ENCODE peak calls at places on chromosomes 13 and 19, in four cellular contexts. I is cardiac muscle cell, C is Peyer's patch, X is H1. V is an unnamed sample.

GRCh38 chr19:15231256-15231655 is 992 bp downstream of the EPHX3 start:
- DNase-seq in I (no peak), C (no peak), X (no peak), V (no peak)

GRCh38 chr13:20441879-20442278 is 83.8 kb downstream of the CRYL1 start:
- DNase-seq in C (no peak), I (no peak), X (no peak), V (no peak)

GRCh38 chr13:98942997-98943396 is 34.9 kb downstream of the DOCK9 start:
- DNase-seq in X (no peak), I (no peak), C (no peak), V (peak; percentile 62)

GRCh38 chr13:26482451-26483197 is 74.9 kb upstream of the WASF3 start:
- DNase-seq in I (peak; percentile 68), X (peak; percentile 83), C (peak; percentile 61), V (no peak)

GRCh38 chr13:81770868-81771505 is 1430.1 kb upstream of the SPRY2 start:
- DNase-seq in C (no peak), X (no peak), I (no peak), V (no peak)

GRCh38 chr13:78662467-78662866 is 3.5 kb upstream of the OBI1 start:
- DNase-seq in X (no peak), I (no peak), C (no peak), V (no peak)

GRCh38 chr13:77429320-77430142 is 102.6 kb upstream of the MYCBP2 start:
- DNase-seq in X (no peak), C (no peak), I (no peak), V (peak; percentile 1)

GRCh38 chr13:112885782-112886268 is 83.2 kb upstream of the MCF2L start:
- DNase-seq in I (peak; percentile 95), X (peak; percentile 84), C (no peak), V (peak; percentile 70)

GRCh38 chr13:36882829-36883390 is 37.1 kb downstream of the SMAD9 start:
- DNase-seq in C (no peak), X (no peak), I (no peak), V (no peak)

GRCh38 chr19:5093297-5093858 is 124.5 kb downstream of the KDM4B start:
- DNase-seq in X (no peak), C (no peak), I (no peak), V (no peak)

GRCh38 chr13:43664700-43665191 is 122.0 kb downstream of the ENOX1 start:
- DNase-seq in X (no peak), I (peak; percentile 18), C (no peak), V (peak; percentile 65)

GRCh38 chr13:37565425-37565824 is 33.1 kb downstream of the POSTN start:
- DNase-seq in I (no peak), C (no peak), X (no peak), V (no peak)

GRCh38 chr19:16349551-16350171 is 25.0 kb downstream of the KLF2 start:
- DNase-seq in C (no peak), X (no peak), I (no peak), V (no peak)

GRCh38 chr13:50094615-50095293 is 79.5 kb downstream of the KCNRG start:
- DNase-seq in I (no peak), C (no peak), X (no peak), V (no peak)

GRCh38 chr13:97445504-97446187 is 11.7 kb downstream of the RAP2A start:
- DNase-seq in I (no peak), X (no peak), C (no peak), V (no peak)

GRCh38 chr13:35005051-35005450 is 63.0 kb downstream of the NBEA start:
- DNase-seq in X (no peak), I (no peak), C (no peak), V (no peak)

GRCh38 chr13:94210826-94211225 is 268.7 kb downstream of the DCT start:
- DNase-seq in X (no peak), I (no peak), C (no peak), V (no peak)

GRCh38 chr19:31340059-31341025 is 8.9 kb downstream of the TSHZ3 start:
- DNase-seq in X (peak; percentile 45), C (no peak), I (no peak), V (no peak)

GRCh38 chr19:38956264-38956663 is 19.3 kb downstream of the FBXO17 start:
- DNase-seq in I (no peak), X (no peak), C (no peak), V (no peak)

GRCh38 chr13:50646070-50646469 is 197.4 kb downstream of the DLEU7 start:
- DNase-seq in I (no peak), C (no peak), X (no peak), V (peak; percentile 7)

GRCh38 chr13:44421853-44422525 is 48.4 kb downstream of the SERP2 start:
- DNase-seq in I (no peak), X (no peak), C (no peak), V (no peak)

GRCh38 chr19:46984077-46985010 is 35.3 kb upstream of the NPAS1 start:
- DNase-seq in X (no peak), C (no peak), I (peak; percentile 81), V (no peak)

GRCh38 chr13:45989607-45990006 is 62.9 kb downstream of the ZC3H13 start:
- DNase-seq in X (no peak), I (no peak), C (no peak), V (no peak)

GRCh38 chr19:41793414-41793727 is 3.0 kb upstream of the CEACAM3 start:
- DNase-seq in I (no peak), X (no peak), C (no peak), V (no peak)
- H3K4me3 ChIP-seq in I (no peak overlapping the region), X (no peak overlapping the region), C (no peak overlapping the region), V (no peak overlapping the region)

DNA sequence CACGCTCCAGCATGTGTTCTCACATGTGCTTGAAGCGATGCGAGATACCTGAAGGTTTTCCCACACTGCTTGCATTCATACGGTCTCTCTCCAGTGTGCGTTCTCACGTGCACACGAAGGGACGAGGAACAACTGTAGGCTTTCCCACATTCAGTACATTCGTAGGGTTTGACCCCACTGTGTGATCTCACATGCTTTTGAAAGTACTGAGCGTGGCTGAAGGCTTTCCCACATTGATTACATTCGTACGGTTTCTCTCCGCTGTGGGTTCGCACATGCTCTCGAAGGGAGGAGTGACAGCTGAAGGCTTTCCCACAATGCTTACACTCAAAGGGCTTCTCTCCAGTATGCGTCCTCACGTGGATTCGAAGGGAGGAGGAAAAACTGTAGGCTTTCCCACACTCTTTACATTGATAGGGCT is 11.3 kb downstream of the ZNF77 start:
- DNase-seq in I (no peak), C (no peak), X (no peak), V (no peak)
- H3K9me3 ChIP-seq in I (peaks cover 5% of the 10 kb centered on the region), C (no peaks in the 10 kb centered on the region), X (peaks cover 57% of the 10 kb centered on the region), V (peaks cover 32% of the 10 kb centered on the region)

DNA sequence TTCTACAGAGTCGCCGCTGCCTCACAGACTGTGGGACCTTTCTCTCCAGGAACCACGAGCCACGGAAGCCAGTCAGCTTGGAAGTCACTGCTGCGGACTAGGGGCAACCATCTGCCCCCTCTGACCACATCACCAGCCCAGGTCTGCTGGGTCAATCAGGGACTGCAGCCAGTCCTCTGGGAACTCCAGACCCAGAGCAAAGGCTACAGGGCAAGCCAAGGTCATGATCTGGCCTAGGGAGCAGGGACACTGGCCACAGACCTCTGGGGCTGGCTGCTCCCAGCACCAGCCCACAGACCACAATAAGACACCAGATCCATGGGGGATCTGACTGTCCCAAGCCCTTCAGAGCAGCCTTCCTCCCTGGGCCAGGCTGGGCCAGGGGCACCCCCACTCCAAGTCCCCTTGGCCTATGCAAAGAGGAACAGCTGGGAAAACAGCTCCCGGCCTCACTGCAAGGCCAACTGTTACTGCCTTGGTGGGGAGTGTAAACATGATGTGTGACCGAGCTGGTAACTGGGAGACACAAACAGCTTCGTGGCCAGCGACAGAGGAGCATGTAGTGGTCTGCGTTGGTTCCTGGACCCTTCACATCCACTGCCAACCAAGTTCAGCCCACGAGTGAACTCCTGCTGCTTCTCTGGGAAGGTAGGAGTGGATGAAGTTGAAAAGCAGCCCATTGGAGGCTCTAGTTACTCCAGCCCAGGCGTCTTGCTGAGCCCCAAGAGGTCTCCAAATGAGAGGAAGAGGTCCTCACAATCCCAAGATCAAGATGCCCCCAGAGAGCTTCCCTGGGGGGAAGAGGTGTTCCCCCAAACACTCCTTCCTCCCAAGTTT is 1.5 kb downstream of the AKT2 start:
- DNase-seq in C (no peak), X (no peak), I (no peak), V (no peak)
- H3K4me1 ChIP-seq in C (peaks cover 31% of the 10 kb centered on the region), X (no peaks in the 10 kb centered on the region), I (peaks cover 29% of the 10 kb centered on the region), V (peaks cover 12% of the 10 kb centered on the region)

DNA sequence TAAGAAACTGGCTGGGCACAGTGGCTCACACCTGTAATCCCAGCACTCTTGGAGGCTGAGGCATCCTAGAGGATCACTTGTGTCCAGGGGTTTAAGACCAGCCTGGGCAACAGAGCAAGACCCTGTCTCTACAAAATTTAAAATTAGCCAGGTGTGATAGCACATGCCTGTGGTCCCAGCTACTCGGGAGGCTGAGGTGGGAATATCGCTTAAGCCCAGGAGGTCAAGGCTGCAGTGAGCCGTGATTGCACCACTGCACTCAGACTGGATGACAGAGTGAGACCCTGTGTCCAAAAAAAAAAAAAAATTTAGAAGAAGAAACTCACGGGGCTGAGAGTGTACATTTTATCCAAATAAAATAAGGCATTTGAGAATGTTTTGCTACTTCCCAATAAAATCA is 58.9 kb downstream of the ZAR1L start:
- DNase-seq in I (no peak), X (no peak), C (no peak), V (no peak)
- H3K4me3 ChIP-seq in I (no peak overlapping the region), X (no peak overlapping the region), C (no peak overlapping the region), V (no peak overlapping the region)

DNA sequence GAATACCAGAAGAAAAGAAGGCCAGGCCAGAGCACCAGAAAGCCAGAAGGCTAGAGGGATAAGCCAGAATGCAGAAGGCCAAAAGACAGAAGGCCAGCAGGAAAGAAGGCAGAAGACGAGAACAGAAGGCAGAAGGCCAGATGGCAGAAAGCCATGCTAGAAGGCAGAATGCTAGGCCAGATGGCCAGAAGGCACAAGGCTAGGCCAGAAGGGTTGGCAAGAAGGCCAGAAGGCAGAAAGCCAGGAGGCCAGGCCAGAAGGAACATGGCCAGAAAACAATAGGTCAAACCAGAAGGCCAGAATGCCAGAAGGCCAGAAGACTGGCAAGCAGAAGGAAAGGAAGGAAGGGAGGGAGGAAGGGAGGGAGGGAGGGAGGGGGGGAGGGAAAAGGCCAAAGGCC is 188.8 kb downstream of the TUBA3C start:
- DNase-seq in X (no peak), I (no peak), C (no peak), V (no peak)
- H3K9me3 ChIP-seq in X (peaks cover 83% of the 10 kb centered on the region), I (no peaks in the 10 kb centered on the region), C (no peaks in the 10 kb centered on the region), V (no peaks in the 10 kb centered on the region)

GRCh38 chr13:39095500-39095899 is 57.2 kb downstream of the NHLRC3 start:
- DNase-seq in X (no peak), I (no peak), C (no peak), V (no peak)

GRCh38 chr13:39091586-39091985 is 53.3 kb downstream of the NHLRC3 start:
- DNase-seq in C (no peak), X (no peak), I (no peak), V (no peak)
- H3K4me1 ChIP-seq in C (no peaks in the 10 kb centered on the region), X (no peaks in the 10 kb centered on the region), I (no peaks in the 10 kb centered on the region), V (no peaks in the 10 kb centered on the region)

DNA sequence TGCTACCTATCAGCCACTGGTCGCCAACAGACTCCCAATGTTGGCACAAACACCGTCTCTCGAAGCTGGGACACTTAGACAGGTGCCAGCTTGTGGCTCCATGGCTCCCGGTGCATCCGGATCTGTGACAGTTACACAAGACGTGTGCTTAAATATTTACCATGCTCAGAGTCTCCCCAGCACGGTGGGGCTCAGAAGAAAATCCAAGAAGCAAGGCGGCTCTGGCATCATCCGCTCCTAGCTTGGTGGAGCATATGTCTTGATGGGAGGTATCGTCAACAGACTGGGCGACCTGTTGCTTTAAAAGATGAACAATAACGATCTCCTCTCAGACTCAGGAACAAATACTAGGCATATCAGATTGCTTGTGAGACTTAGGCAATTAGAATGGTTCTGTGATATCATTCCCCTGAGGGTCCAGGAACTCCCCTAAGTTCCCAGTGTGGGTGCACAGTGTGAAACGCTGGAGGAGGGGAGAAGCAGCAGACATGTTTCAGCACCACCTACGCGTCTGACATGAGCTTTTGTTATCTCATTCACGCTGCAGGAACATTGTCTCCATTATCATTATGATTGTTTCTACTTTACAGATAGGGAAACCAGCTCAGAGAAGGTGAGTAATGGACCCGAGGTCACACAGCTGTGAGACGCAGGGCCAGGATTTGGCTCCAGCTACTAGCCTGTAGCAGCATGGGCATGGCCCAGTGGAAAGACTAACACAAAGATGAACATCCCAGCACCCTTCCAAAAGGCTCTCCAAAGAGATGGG is 61.7 kb downstream of the ALOX5AP start:
- DNase-seq in C (no peak), I (no peak), X (no peak), V (no peak)
- H3K4me3 ChIP-seq in C (no peak overlapping the region), I (no peak overlapping the region), X (no peak overlapping the region), V (no peak overlapping the region)

V was measured in SJSA1.